ENCODE peak calls at places on chromosomes 6 and 20, in nine cellular contexts. Q is MCF 10A; X is GM03348; V is stimulated activated CD8-positive, alpha-beta memory T cell treated with anti-CD3 and anti-CD28 coated beads, Interleukin-4, amount 100 ng/mL, for 24 hours; O is HTR-8/SVneo; R is fibroblast of pulmonary artery; C is astrocyte of the spinal cord; H is right cardiac atrium; K is mucosa of descending colon. M is an unnamed sample.

GRCh38 chr6:28738396-28738765 is 185.4 kb downstream of the TRIM27 start:
- DNase-seq in R (no peak), H (no peak), X (no peak), V (no peak), Q (no peak), C (no peak), K (no peak), O (no peak), M (no peak)

GRCh38 chr6:83198486-83199172 is 5.5 kb downstream of the RWDD2A start:
- DNase-seq in K (no peak), Q (no peak), C (peak; percentile 55), H (no peak), X (peak; percentile 45), O (no peak), V (no peak), R (peak; percentile 49), M (no peak)

GRCh38 chr6:158387036-158387435 is 74.8 kb downstream of the TULP4 start:
- DNase-seq in X (no peak), C (no peak), R (no peak), O (no peak), Q (no peak), K (no peak), H (no peak), V (no peak), M (peak; percentile 56)

GRCh38 chr6:145294942-145295341 is 440.4 kb downstream of the EPM2A start:
- DNase-seq in X (no peak), Q (no peak), V (no peak), H (no peak), C (no peak), R (no peak), O (no peak), K (no peak), M (no peak)

GRCh38 chr6:107399927-107400326 is 59.4 kb downstream of the PDSS2 start:
- DNase-seq in X (no peak), K (no peak), V (no peak), C (no peak), H (no peak), Q (no peak), R (no peak), O (no peak), M (no peak)

GRCh38 chr6:124719951-124720350 is 242.3 kb upstream of the RNF217 start:
- DNase-seq in R (no peak), O (no peak), H (no peak), Q (no peak), K (no peak), C (no peak), X (no peak), V (no peak), M (no peak)

GRCh38 chr6:63476302-63476701 is 96.0 kb upstream of the LOC128125822 start:
- DNase-seq in K (no peak), X (no peak), O (no peak), R (no peak), Q (no peak), H (no peak), C (no peak), V (no peak), M (no peak)

GRCh38 chr6:107812370-107812769 is 11.7 kb downstream of the SCML4 start:
- DNase-seq in H (no peak), V (no peak), K (no peak), O (no peak), Q (no peak), R (no peak), C (no peak), X (no peak), M (no peak)

GRCh38 chr6:70669133-70669532 is 1.4 kb downstream of the SMAP1 start:
- DNase-seq in K (no peak), R (no peak), C (peak; percentile 7), V (no peak), Q (peak; percentile 27), X (no peak), O (no peak), H (no peak), M (no peak)

GRCh38 chr6:100617633-100618348 is 153.1 kb upstream of the SIM1 start:
- DNase-seq in V (no peak), X (no peak), K (no peak), C (no peak), O (no peak), R (peak; percentile 15), H (no peak), Q (peak; percentile 90), M (no peak)

GRCh38 chr20:58772786-58773185 is 77.9 kb downstream of the GNAS-AS1 start:
- DNase-seq in C (no peak), X (no peak), H (no peak), O (no peak), K (no peak), V (no peak), R (no peak), Q (no peak), M (no peak)

GRCh38 chr6:71211799-71212198 is 76.8 kb upstream of the OGFRL1 start:
- DNase-seq in K (no peak), X (peak; percentile 32), Q (no peak), O (no peak), C (no peak), H (no peak), R (no peak), V (no peak), M (no peak)

GRCh38 chr6:18551228-18551627 is 164.1 kb downstream of the RNF144B start:
- DNase-seq in K (no peak), R (peak; percentile 76), X (peak; percentile 38), H (no peak), V (no peak), C (peak; percentile 70), Q (peak; percentile 52), O (no peak), M (no peak)

GRCh38 chr6:161163466-161164181 is 110.2 kb downstream of the AGPAT4 start:
- DNase-seq in C (no peak), H (no peak), R (no peak), V (no peak), Q (no peak), K (no peak), X (no peak), O (no peak), M (no peak)

GRCh38 chr6:19301980-19302379 is 535.2 kb upstream of the ID4 start:
- DNase-seq in R (no peak), V (no peak), X (peak; percentile 44), K (no peak), Q (peak; percentile 14), C (peak; percentile 58), O (peak; percentile 38), H (no peak), M (no peak)

GRCh38 chr6:144340541-144341371 is 55.6 kb downstream of the UTRN start:
- DNase-seq in Q (peak; percentile 72), V (no peak), K (no peak), C (no peak), H (no peak), X (no peak), O (no peak), R (peak; percentile 59), M (no peak)

GRCh38 chr6:169891846-169892245 is 140.4 kb downstream of the ERMARD start:
- DNase-seq in X (no peak), V (no peak), C (no peak), R (no peak), K (no peak), Q (no peak), H (no peak), O (no peak), M (no peak)

GRCh38 chr20:15005300-15005986 is 668.0 kb upstream of the FLRT3 start:
- DNase-seq in R (peak; percentile 40), K (no peak), X (no peak), Q (no peak), O (no peak), H (no peak), C (peak; percentile 2), V (no peak), M (no peak)

GRCh38 chr6:52958546-52959255 is 36.4 kb downstream of the GSTA4 start:
- DNase-seq in Q (no peak), C (no peak), R (no peak), X (no peak), H (no peak), K (no peak), V (no peak), O (no peak), M (no peak)

GRCh38 chr20:60899320-60899719 is 352.7 kb upstream of the CDH4 start:
- DNase-seq in H (no peak), R (no peak), Q (no peak), O (no peak), V (no peak), K (no peak), X (no peak), C (no peak), M (no peak)

GRCh38 chr6:41527721-41528408 is 18.3 kb upstream of the FOXP4 start:
- DNase-seq in K (peak; percentile 71), H (peak; percentile 26), C (peak; percentile 37), V (no peak), X (peak; percentile 45), O (no peak), Q (no peak), R (peak; percentile 38), M (no peak)

GRCh38 chr6:18214003-18214402 is 50.3 kb downstream of the DEK start:
- DNase-seq in Q (no peak), K (no peak), H (no peak), X (no peak), C (no peak), R (no peak), O (no peak), V (no peak), M (no peak)

GRCh38 chr6:38012573-38012972 is 193.0 kb downstream of the ZFAND3 start:
- DNase-seq in K (no peak), Q (peak; percentile 66), X (peak; percentile 36), R (peak; percentile 74), O (peak; percentile 62), V (peak; percentile 13), C (peak; percentile 56), H (no peak), M (peak; percentile 57)

GRCh38 chr6:117613920-117614535 is 11.7 kb upstream of the GOPC start:
- DNase-seq in C (peak; percentile 31), Q (no peak), R (no peak), O (no peak), X (no peak), K (no peak), H (no peak), V (no peak), M (no peak)

GRCh38 chr20:62202676-62203377 is 17.3 kb downstream of the HRH3 start:
- DNase-seq in R (no peak), C (no peak), Q (no peak), X (no peak), O (no peak), H (peak; percentile 7), K (peak; percentile 3), V (no peak), M (no peak)

GRCh38 chr6:138514860-138515540 is 15.7 kb upstream of the NHSL1 start:
- DNase-seq in C (no peak), H (no peak), X (no peak), Q (no peak), R (no peak), V (no peak), K (no peak), O (no peak), M (no peak)

GRCh38 chr6:41781302-41781711 is 725 bp downstream of the PRICKLE4 start:
- DNase-seq in K (peak; percentile 65), H (peak; percentile 58), V (no peak), X (no peak), R (no peak), O (no peak), C (no peak), Q (peak; percentile 47), M (no peak)

GRCh38 chr6:112253505-112253841 is 894 bp downstream of the LAMA4 start:
- DNase-seq in Q (no peak), K (no peak), X (peak; percentile 24), R (no peak), H (no peak), O (no peak), V (no peak), C (no peak), M (no peak)

GRCh38 chr6:4802312-4802935 is 26.2 kb downstream of the CDYL start:
- DNase-seq in R (no peak), Q (no peak), K (no peak), H (no peak), O (no peak), X (no peak), V (no peak), C (no peak), M (no peak)

GRCh38 chr20:2563116-2563515 is 26.7 kb downstream of the TMC2 start:
- DNase-seq in O (no peak), R (no peak), C (no peak), H (no peak), K (no peak), X (no peak), Q (no peak), V (no peak), M (no peak)

M was measured in SK-N-DZ.